ENCODE peak calls at places on chromosomes 5 and 9, in nine cellular contexts. O, J, E, K, W, Q, S, I and C are unnamed samples.

GRCh38 chr9:98974994-98975712 is 31.4 kb downstream of the COL15A1 start:
- DNase-seq in O (peak), J (peak), E (peak), K (peak), W (peak), Q (peak), S (peak), I (peak), C (peak)

GRCh38 chr5:172707285-172708182 is 63.5 kb downstream of the DUSP1 start:
- DNase-seq in O (peak), J (no peak), E (no peak), K (peak), W (no peak), Q (no peak), S (no peak), I (peak), C (peak)

GRCh38 chr5:151509231-151509630 is 61.8 kb downstream of the SLC36A1 start:
- DNase-seq in O (no peak), J (no peak), E (no peak), K (no peak), W (no peak), Q (no peak), S (no peak), I (no peak), C (no peak)

GRCh38 chr5:122415481-122416120 is 103.6 kb downstream of the SNCAIP start:
- DNase-seq in O (peak), J (peak), E (peak), K (peak), W (peak), Q (peak), S (no peak), I (peak), C (peak)

GRCh38 chr5:6540111-6540830 is 91.6 kb downstream of the UBE2QL1 start:
- DNase-seq in O (no peak), J (no peak), E (no peak), K (no peak), W (no peak), Q (no peak), S (no peak), I (peak), C (no peak)

GRCh38 chr5:13976867-13977479 is 32.5 kb upstream of the DNAH5 start:
- DNase-seq in O (peak), J (no peak), E (no peak), K (peak), W (no peak), Q (no peak), S (no peak), I (peak), C (peak)

GRCh38 chr5:175894805-175895204 is 23.4 kb downstream of the CPLX2 start:
- DNase-seq in O (no peak), J (no peak), E (no peak), K (no peak), W (no peak), Q (no peak), S (no peak), I (no peak), C (no peak)

GRCh38 chr5:43281840-43282658 is 31.2 kb downstream of the HMGCS1 start:
- DNase-seq in O (no peak), J (no peak), E (no peak), K (no peak), W (no peak), Q (no peak), S (no peak), I (peak), C (no peak)

GRCh38 chr9:15080401-15080800 is 170.2 kb upstream of the FREM1 start:
- DNase-seq in O (no peak), J (no peak), E (no peak), K (no peak), W (no peak), Q (no peak), S (no peak), I (no peak), C (no peak)

GRCh38 chr5:95973793-95974325 is 12.2 kb upstream of the ELL2 start:
- DNase-seq in O (peak), J (no peak), E (no peak), K (no peak), W (no peak), Q (peak), S (no peak), I (peak), C (no peak)

GRCh38 chr9:132663120-132663519 is 6.7 kb downstream of the DDX31 start:
- DNase-seq in O (no peak), J (no peak), E (no peak), K (no peak), W (no peak), Q (no peak), S (no peak), I (no peak), C (no peak)

GRCh38 chr5:68911840-68912690 is 181.7 kb upstream of the SLC30A5 start:
- DNase-seq in O (peak), J (no peak), E (no peak), K (no peak), W (no peak), Q (no peak), S (no peak), I (peak), C (no peak)

GRCh38 chr5:107424461-107424860 is 246.3 kb downstream of the EFNA5 start:
- DNase-seq in O (no peak), J (no peak), E (no peak), K (no peak), W (no peak), Q (no peak), S (no peak), I (no peak), C (no peak)

GRCh38 chr5:172800088-172800551 is 29.1 kb upstream of the DUSP1 start:
- DNase-seq in O (no peak), J (peak), E (peak), K (no peak), W (peak), Q (no peak), S (no peak), I (peak), C (peak)

GRCh38 chr9:98118640-98119601 is at the start of gene TRIM14:
- DNase-seq in O (peak), J (peak), E (peak), K (peak), W (peak), Q (peak), S (peak), I (peak), C (peak)

GRCh38 chr5:97840643-97841042 is 657.6 kb upstream of the RIOK2 start:
- DNase-seq in O (peak), J (no peak), E (no peak), K (no peak), W (no peak), Q (no peak), S (no peak), I (peak), C (no peak)

GRCh38 chr9:37963936-37964739 is 60.2 kb upstream of the SLC25A51 start:
- DNase-seq in O (peak), J (peak), E (peak), K (no peak), W (peak), Q (no peak), S (no peak), I (peak), C (peak)

GRCh38 chr5:153496835-153497234 is 6.4 kb downstream of the GRIA1 start:
- DNase-seq in O (peak), J (no peak), E (no peak), K (peak), W (no peak), Q (no peak), S (no peak), I (peak), C (no peak)

GRCh38 chr5:68334550-68334880 is 119.0 kb downstream of the PIK3R1 start:
- DNase-seq in O (no peak), J (no peak), E (no peak), K (no peak), W (no peak), Q (no peak), S (no peak), I (no peak), C (no peak)

GRCh38 chr9:129285979-129286772 is 108.1 kb upstream of the IER5L start:
- DNase-seq in O (no peak), J (no peak), E (no peak), K (no peak), W (peak), Q (no peak), S (no peak), I (no peak), C (no peak)

GRCh38 chr9:123395276-123396006 is 39.4 kb downstream of the CRB2 start:
- DNase-seq in O (peak), J (no peak), E (no peak), K (no peak), W (no peak), Q (no peak), S (no peak), I (no peak), C (no peak)

GRCh38 chr9:33718987-33719386 is 76.4 kb upstream of the PRSS3 start:
- DNase-seq in O (no peak), J (no peak), E (no peak), K (no peak), W (peak), Q (no peak), S (no peak), I (peak), C (no peak)

GRCh38 chr9:133883356-133883755 is 108.8 kb downstream of the VAV2 start:
- DNase-seq in O (no peak), J (no peak), E (no peak), K (no peak), W (no peak), Q (no peak), S (no peak), I (no peak), C (no peak)

GRCh38 chr9:114433720-114434255 is 46.0 kb upstream of the AKNA start:
- DNase-seq in O (no peak), J (no peak), E (no peak), K (no peak), W (no peak), Q (no peak), S (no peak), I (no peak), C (peak)

GRCh38 chr5:56099346-56099745 is 104.6 kb upstream of the IL6ST start:
- DNase-seq in O (no peak), J (no peak), E (no peak), K (no peak), W (no peak), Q (no peak), S (no peak), I (peak), C (no peak)

GRCh38 chr5:129945031-129945430 is 40.8 kb downstream of the CHSY3 start:
- DNase-seq in O (no peak), J (no peak), E (no peak), K (no peak), W (no peak), Q (no peak), S (no peak), I (no peak), C (no peak)

GRCh38 chr9:108083796-108084352 is 594.3 kb upstream of the KLF4 start:
- DNase-seq in O (no peak), J (no peak), E (no peak), K (no peak), W (no peak), Q (no peak), S (no peak), I (no peak), C (no peak)

GRCh38 chr9:86126998-86127972 is 27.9 kb upstream of the GOLM1 start:
- DNase-seq in O (peak), J (peak), E (peak), K (peak), W (peak), Q (peak), S (no peak), I (peak), C (peak)

DNA sequence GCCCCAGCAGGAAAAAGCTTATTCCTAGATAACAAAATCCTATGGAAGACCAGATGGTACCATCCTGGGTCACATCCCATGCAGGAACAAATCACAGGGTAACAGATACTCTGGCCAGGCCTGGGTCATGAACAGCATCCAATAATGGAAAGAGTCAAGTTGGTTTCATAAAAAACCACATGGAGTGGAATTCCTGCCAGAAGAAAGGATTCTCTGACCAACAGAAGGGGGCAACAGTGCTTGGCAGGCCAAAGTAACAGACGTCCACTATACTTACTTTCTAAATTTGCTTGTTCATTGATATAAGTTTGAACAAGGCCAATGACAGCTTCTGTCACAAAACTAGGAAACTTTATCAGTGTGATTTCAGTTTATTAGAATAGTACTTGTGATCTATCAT is 273.5 kb downstream of the ARRDC3 start:
- DNase-seq in O (no peak), J (no peak), E (no peak), K (no peak), W (no peak), Q (no peak), S (no peak), I (no peak), C (no peak)
- TF ChIP-seq CTCF in O (no peak), J (no peak), E (no peak), K (no peak), W (no peak), Q (no peak), S (no peak), I (peak), C (no peak)

DNA sequence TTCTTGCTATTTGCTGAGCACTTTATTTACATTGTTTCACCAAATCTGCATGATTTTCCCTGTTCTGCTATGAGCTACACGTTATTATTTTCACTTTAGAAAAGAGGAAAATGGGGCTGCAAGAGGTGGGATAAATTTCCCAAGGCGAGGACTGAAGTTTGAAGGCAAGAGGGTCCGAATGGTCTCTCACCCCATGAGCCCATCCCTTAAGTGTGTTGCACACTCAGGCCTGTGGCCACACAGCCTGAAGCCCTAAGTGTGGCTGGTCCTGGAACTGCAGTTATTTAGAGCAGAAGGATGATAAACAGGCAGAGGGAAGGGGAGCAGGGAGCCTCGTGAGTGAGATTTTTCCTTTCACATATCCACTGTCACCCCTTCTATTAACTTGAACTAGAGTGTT is 7.8 kb downstream of the PDE8B start:
- DNase-seq in O (no peak), J (no peak), E (no peak), K (no peak), W (no peak), Q (no peak), S (no peak), I (no peak), C (peak)
- TF ChIP-seq CTCF in O (peak), J (peak), E (peak), K (no peak), W (no peak), Q (no peak), S (no peak), I (no peak), C (no peak)

GRCh38 chr9:104958756-104959155 is 30.8 kb upstream of the ABCA1 start:
- DNase-seq in O (no peak), J (no peak), E (no peak), K (no peak), W (no peak), Q (no peak), S (no peak), I (no peak), C (no peak)

GRCh38 chr9:104968025-104968982 is 40.3 kb upstream of the ABCA1 start:
- DNase-seq in O (peak), J (peak), E (peak), K (peak), W (peak), Q (peak), S (peak), I (peak), C (peak)

GRCh38 chr9:104961701-104962359 is 33.9 kb upstream of the ABCA1 start:
- DNase-seq in O (peak), J (no peak), E (no peak), K (no peak), W (no peak), Q (no peak), S (no peak), I (peak), C (no peak)

GRCh38 chr9:104961238-104961637 is 33.3 kb upstream of the ABCA1 start:
- DNase-seq in O (peak), J (no peak), E (no peak), K (peak), W (peak), Q (peak), S (no peak), I (peak), C (peak)

GRCh38 chr9:104963076-104963475 is 35.1 kb upstream of the ABCA1 start:
- DNase-seq in O (no peak), J (no peak), E (no peak), K (no peak), W (no peak), Q (no peak), S (no peak), I (no peak), C (no peak)
- TF ChIP-seq CTCF in O (no peak), J (no peak), E (no peak), K (no peak), W (no peak), Q (no peak), S (no peak), I (no peak), C (no peak)

DNA sequence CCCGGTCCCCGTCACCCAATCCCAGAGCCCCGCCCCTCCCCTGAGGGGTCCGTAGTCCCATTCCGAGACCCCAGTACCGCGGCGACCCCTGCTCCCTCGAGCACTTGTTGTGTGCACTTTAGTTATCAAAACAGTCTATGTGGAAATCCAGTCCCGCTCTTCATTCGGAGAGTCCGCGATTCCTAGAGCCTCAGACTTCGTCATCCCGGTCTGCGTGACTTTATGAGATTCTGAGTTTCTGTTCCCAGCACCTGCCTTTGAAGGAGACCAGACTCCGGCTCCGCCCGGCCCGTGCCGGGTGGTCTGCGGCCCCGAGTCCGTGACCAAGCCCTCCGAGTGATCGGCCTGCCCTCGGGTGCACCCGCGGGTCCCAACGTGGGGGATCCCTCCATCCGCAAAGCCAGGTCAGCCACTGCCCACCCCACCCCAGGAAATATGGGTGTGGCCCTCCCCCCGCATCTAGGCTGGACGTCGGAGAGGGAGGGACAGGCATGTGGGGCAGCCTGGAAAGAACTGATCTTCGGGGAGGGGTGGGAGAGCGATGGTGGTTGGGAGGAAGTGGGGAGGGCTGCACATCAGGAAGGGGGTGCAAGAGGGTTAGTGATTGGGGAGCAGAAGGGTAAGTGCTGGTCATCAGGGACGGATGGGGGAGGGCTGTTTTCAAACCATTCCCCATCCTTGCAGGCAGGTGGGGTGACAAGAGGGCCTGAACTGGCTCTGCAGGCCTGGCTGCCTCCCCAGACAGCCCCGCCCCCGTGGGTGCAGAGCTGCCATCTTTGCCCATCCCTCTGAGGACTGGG is 571 bp downstream of the LRSAM1 start:
- DNase-seq in O (peak), J (peak), E (peak), K (peak), W (peak), Q (peak), S (peak), I (peak), C (peak)
- TF ChIP-seq CTCF in O (no peak), J (no peak), E (no peak), K (no peak), W (no peak), Q (no peak), S (no peak), I (no peak), C (no peak)

GRCh38 chr9:88660611-88661010 is 125.6 kb downstream of the NXNL2 start:
- DNase-seq in O (peak), J (no peak), E (no peak), K (peak), W (no peak), Q (no peak), S (no peak), I (peak), C (peak)
- TF ChIP-seq CTCF in O (peak), J (no peak), E (no peak), K (peak), W (no peak), Q (peak), S (no peak), I (peak), C (peak)

DNA sequence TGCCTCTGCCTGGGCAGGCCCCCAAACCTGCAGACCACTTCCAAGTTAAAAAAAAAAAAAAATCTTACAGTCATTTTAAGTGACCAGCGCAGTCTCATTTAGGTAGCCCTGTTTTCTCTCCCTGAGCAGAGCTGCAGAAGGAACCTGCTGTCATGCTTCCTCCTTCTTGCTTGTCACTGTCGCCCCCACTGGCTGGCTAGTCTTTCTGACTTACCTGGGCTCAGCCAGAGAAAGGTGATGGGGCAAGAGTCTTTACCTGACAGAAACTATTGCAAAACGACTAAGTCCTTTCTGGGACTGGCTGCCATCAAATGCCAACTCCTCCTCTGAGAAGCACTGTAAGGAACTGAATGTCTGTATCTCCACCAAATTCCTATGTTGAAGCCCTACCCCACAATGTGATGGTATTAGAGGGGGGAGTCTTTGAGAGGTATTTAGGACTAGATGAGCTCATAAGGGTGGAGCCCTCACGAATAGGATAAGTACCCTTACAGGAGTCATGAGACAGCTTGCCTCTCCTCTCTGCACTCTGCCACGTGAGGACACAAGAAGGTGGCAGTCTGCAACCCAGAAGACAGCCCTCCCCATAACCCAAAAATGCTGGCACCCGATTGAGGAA is 58.4 kb upstream of the SHC3 start:
- DNase-seq in O (no peak), J (no peak), E (no peak), K (no peak), W (peak), Q (no peak), S (no peak), I (no peak), C (peak)
- TF ChIP-seq CTCF in O (no peak), J (no peak), E (no peak), K (no peak), W (no peak), Q (no peak), S (no peak), I (no peak), C (no peak)

GRCh38 chr5:164012376-164012775 is 507.0 kb downstream of the MAT2B start:
- DNase-seq in O (no peak), J (no peak), E (no peak), K (no peak), W (no peak), Q (no peak), S (no peak), I (peak), C (no peak)

GRCh38 chr5:164010900-164011299 is 505.5 kb downstream of the MAT2B start:
- DNase-seq in O (no peak), J (no peak), E (no peak), K (no peak), W (no peak), Q (no peak), S (no peak), I (no peak), C (no peak)

GRCh38 chr5:164009628-164010027 is 504.2 kb downstream of the MAT2B start:
- DNase-seq in O (no peak), J (no peak), E (no peak), K (no peak), W (no peak), Q (no peak), S (no peak), I (no peak), C (no peak)

GRCh38 chr5:164013077-164013670 is 507.8 kb downstream of the MAT2B start:
- DNase-seq in O (peak), J (peak), E (peak), K (peak), W (no peak), Q (peak), S (no peak), I (peak), C (peak)
- TF ChIP-seq CTCF in O (peak), J (peak), E (peak), K (peak), W (peak), Q (peak), S (no peak), I (peak), C (peak)